ENCODE peak calls at places on chromosomes 1 and 21, in ten cellular contexts. Z is A549, N is choroid plexus epithelial cell, P is astrocyte of the spinal cord, K is fibroblast of mammary gland, J is fibroblast of the aortic adventitia, C is AG10803, T is HL-60, H is coronary artery, M is HFF-Myc. L is an unnamed sample.

GRCh38 chr21:37365657-37366487 is 701 bp upstream of the DYRK1A start:
- DNase-seq in N (peak; percentile 65), M (no peak), K (peak; percentile 41), J (peak; percentile 57), T (peak; percentile 55), P (peak; percentile 69), Z (peak; percentile 19), H (peak; percentile 81), C (peak; percentile 72), L (peak; percentile 77)

GRCh38 chr1:52554267-52554640 is 1.4 kb upstream of the TUT4 start:
- DNase-seq in T (no peak), K (no peak), H (no peak), N (no peak), M (no peak), P (no peak), C (no peak), J (no peak), Z (no peak), L (no peak)

GRCh38 chr1:20634594-20635084 is 1.4 kb downstream of the PINK1 start:
- DNase-seq in K (peak; percentile 58), J (peak; percentile 39), P (peak; percentile 72), T (peak; percentile 56), Z (no peak), C (peak; percentile 33), H (no peak), M (no peak), N (peak; percentile 72), L (peak; percentile 52)

GRCh38 chr1:31944205-31945089 is 6.3 kb upstream of the PTP4A2 start:
- DNase-seq in P (peak; percentile 82), C (peak; percentile 90), H (peak; percentile 91), N (peak; percentile 88), M (peak; percentile 63), J (peak; percentile 95), T (peak; percentile 95), Z (peak; percentile 77), K (peak; percentile 93), L (peak; percentile 89)

GRCh38 chr1:61088163-61088840 is 5.9 kb downstream of the NFIA start:
- DNase-seq in Z (no peak), H (no peak), M (no peak), C (no peak), K (no peak), N (no peak), P (no peak), J (no peak), T (no peak), L (no peak)

GRCh38 chr1:241992734-241993133 is 6.2 kb downstream of the MAP1LC3C start:
- DNase-seq in J (peak; percentile 63), K (peak; percentile 65), P (peak; percentile 32), H (no peak), N (peak; percentile 52), C (no peak), Z (no peak), T (no peak), M (peak; percentile 42), L (peak; percentile 12)

GRCh38 chr1:24555591-24556413 is at the start of gene NCMAP:
- DNase-seq in H (no peak), T (no peak), Z (no peak), K (no peak), M (no peak), N (no peak), J (no peak), P (no peak), C (no peak), L (no peak)

GRCh38 chr1:151611288-151611790 is 511 bp upstream of the SNX27 start:
- DNase-seq in P (no peak), C (peak; percentile 83), M (no peak), N (peak; percentile 83), H (no peak), T (peak; percentile 93), Z (no peak), J (peak; percentile 83), K (peak; percentile 85), L (peak; percentile 87)

GRCh38 chr21:41962425-41962966 is 8.7 kb upstream of the C2CD2 start:
- DNase-seq in K (no peak), J (no peak), M (no peak), Z (no peak), H (no peak), T (no peak), P (no peak), N (no peak), C (no peak), L (no peak)

GRCh38 chr1:215076312-215076711 is 6.2 kb upstream of the KCNK2 start:
- DNase-seq in T (peak; percentile 22), J (peak; percentile 58), Z (no peak), H (no peak), M (peak; percentile 31), P (peak; percentile 52), N (peak; percentile 89), K (peak; percentile 69), C (peak; percentile 41), L (peak; percentile 66)

GRCh38 chr1:59994302-59995198 is 68.0 kb upstream of the CYP2J2 start:
- DNase-seq in K (peak; percentile 95), T (no peak), H (no peak), Z (no peak), N (peak; percentile 61), M (peak; percentile 27), P (peak; percentile 93), J (peak; percentile 90), C (peak; percentile 93), L (peak; percentile 50)

GRCh38 chr1:67683736-67684525 is 1.1 kb upstream of the GADD45A start:
- DNase-seq in M (no peak), J (peak; percentile 47), K (peak; percentile 69), T (no peak), H (no peak), P (peak; percentile 55), C (no peak), Z (no peak), N (no peak), L (peak; percentile 78)

GRCh38 chr1:45430486-45430885 is 60.5 kb downstream of the TESK2 start:
- DNase-seq in T (peak; percentile 25), K (no peak), N (no peak), P (no peak), H (no peak), J (no peak), M (no peak), C (no peak), Z (no peak), L (no peak)

GRCh38 chr1:86441581-86441980 is 17.6 kb downstream of the CLCA2 start:
- DNase-seq in Z (no peak), H (no peak), J (no peak), K (no peak), M (no peak), C (no peak), T (peak; percentile 17), N (no peak), P (no peak), L (no peak)

GRCh38 chr1:33876970-33877680 is 13.2 kb downstream of the HMGB4 start:
- DNase-seq in P (peak; percentile 91), C (peak; percentile 98), K (peak; percentile 99), M (peak; percentile 68), J (peak; percentile 95), N (no peak), Z (no peak), T (no peak), H (no peak), L (no peak)

GRCh38 chr1:3367376-3367775 is 87.1 kb upstream of the ARHGEF16 start:
- DNase-seq in H (no peak), N (no peak), P (no peak), Z (no peak), T (no peak), M (no peak), J (no peak), K (no peak), C (no peak), L (no peak)

GRCh38 chr1:205140113-205140512 is 18.3 kb upstream of the RBBP5 start:
- DNase-seq in Z (no peak), P (no peak), C (no peak), M (no peak), K (no peak), H (no peak), T (no peak), J (no peak), N (no peak), L (no peak)

GRCh38 chr1:226662704-226663326 is 76.3 kb downstream of the ITPKB start:
- DNase-seq in T (peak; percentile 79), J (peak; percentile 95), C (peak; percentile 90), Z (peak; percentile 54), P (peak; percentile 93), H (peak; percentile 92), N (peak; percentile 96), K (peak; percentile 100), M (peak; percentile 91), L (peak; percentile 91)

GRCh38 chr1:64251971-64252370 is 48.5 kb downstream of the UBE2U start:
- DNase-seq in T (no peak), J (no peak), C (no peak), K (no peak), M (no peak), N (no peak), Z (no peak), H (no peak), P (no peak), L (no peak)
- TF ChIP-seq CTCF in T (no peak), J (no peak), C (no peak), K (peak; percentile 29), M (no peak), N (peak; percentile 43), Z (no peak), H (no peak), P (peak; percentile 28), L (peak; percentile 28)

GRCh38 chr21:43361127-43361492 is 65.8 kb downstream of the SIK1 start:
- DNase-seq in P (no peak), M (no peak), N (peak; percentile 56), K (peak; percentile 28), H (no peak), T (no peak), J (no peak), C (peak; percentile 64), Z (no peak), L (peak; percentile 59)
- H3K4me3 ChIP-seq in P (no peak overlapping the region), M (peak overlapping the region; percentile 26), N (peak overlapping the region; percentile 25), K (no peak overlapping the region), H (peak overlapping the region; percentile 62), T (no peak overlapping the region), J (no peak overlapping the region), C (peak overlapping the region; percentile 41), Z (no peak overlapping the region), L (peak overlapping the region; percentile 35)

DNA sequence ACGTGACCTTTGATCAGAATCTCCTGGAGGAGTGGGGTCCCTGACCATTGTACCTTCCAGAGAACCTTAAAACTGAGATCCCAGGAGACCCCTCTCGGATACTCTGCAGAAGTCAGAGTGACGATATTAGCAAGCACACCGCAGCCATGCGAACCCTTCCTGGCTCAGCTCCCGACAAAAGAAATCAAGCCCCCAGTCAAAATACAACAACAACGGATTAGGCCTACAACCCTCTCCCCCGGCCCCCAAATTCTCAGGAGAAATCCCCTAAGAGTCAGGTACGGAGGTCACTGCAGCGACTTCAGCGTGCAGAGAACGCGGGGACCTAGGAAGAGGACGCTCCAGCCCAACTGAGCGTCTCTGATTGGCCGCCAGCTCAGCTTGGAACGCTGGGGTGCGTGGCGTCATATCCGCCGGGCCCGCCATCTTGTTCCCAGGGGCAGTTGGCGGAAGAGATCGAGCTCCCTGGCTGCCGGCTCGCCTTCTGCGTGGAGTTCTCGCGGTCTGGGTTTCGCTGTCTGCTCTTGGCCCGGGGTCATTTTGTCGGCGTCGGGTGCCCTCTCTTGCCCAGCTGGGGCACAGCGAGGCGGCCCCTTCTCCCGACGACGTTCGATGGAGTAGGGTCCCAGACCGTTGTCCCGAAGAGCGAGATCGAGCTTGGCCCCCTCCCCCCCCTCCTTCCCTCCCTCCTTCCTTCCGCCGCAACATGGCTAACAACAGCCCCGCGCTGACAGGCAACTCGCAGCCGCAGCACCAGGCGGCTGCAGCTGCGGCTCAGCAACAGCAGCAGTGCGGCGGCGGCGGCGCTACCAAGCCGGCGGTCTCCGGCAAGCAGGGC is at the start of gene PRPF38B:
- DNase-seq in H (peak; percentile 98), J (peak; percentile 88), K (peak; percentile 89), N (peak; percentile 92), Z (peak; percentile 86), C (peak; percentile 87), P (peak; percentile 94), T (peak; percentile 95), M (peak; percentile 67), L (peak; percentile 93)
- TF ChIP-seq CTCF in H (no peak), J (no peak), K (no peak), N (no peak), Z (no peak), C (no peak), P (no peak), T (no peak), M (no peak), L (no peak)

GRCh38 chr1:117656202-117656641 is 50.4 kb downstream of the TENT5C start:
- DNase-seq in N (no peak), M (no peak), T (peak; percentile 51), J (no peak), Z (no peak), K (no peak), C (no peak), H (no peak), P (no peak), L (no peak)
- H3K4me3 ChIP-seq in N (no peak overlapping the region), M (no peak overlapping the region), T (no peak overlapping the region), J (no peak overlapping the region), Z (no peak overlapping the region), K (no peak overlapping the region), C (no peak overlapping the region), H (no peak overlapping the region), P (no peak overlapping the region), L (no peak overlapping the region)